ENCODE peak calls at places on chromosomes 13 and 19, in four cellular contexts. One of them, this sample, is unnamed. For H3K4me1, the result is how much of the 10 kb centered on the place peaks cover.

GRCh38 chr19:57664269-57665127 is 4.2 kb upstream of the ZSCAN4 start:
- DNase-seq in colonic mucosa: peak
- DNase-seq in spleen: peak
- DNase-seq in heart right ventricle: peak
- DNase-seq in this sample: no peak

GRCh38 chr13:112619730-112620639 is 32.0 kb upstream of the TUBGCP3 start:
- DNase-seq in colonic mucosa: no peak
- DNase-seq in spleen: peak
- DNase-seq in heart right ventricle: no peak
- DNase-seq in this sample: no peak

GRCh38 chr19:37907735-37908066 is 693 bp downstream of the SIPA1L3 start:
- DNase-seq in heart right ventricle: no peak
- DNase-seq in spleen: no peak
- DNase-seq in colonic mucosa: no peak
- DNase-seq in this sample: no peak

GRCh38 chr19:55691561-55692481 is 16.8 kb downstream of the EPN1 start:
- DNase-seq in spleen: peak
- DNase-seq in colonic mucosa: no peak
- DNase-seq in heart right ventricle: no peak
- DNase-seq in this sample: peak

GRCh38 chr13:47826481-47826880 is 174.6 kb downstream of the SUCLA2 start:
- DNase-seq in spleen: no peak
- DNase-seq in colonic mucosa: no peak
- DNase-seq in heart right ventricle: no peak
- DNase-seq in this sample: no peak

GRCh38 chr19:32373614-32374295 is 28.3 kb downstream of the ZNF507 start:
- DNase-seq in spleen: no peak
- DNase-seq in heart right ventricle: no peak
- DNase-seq in colonic mucosa: peak
- DNase-seq in this sample: no peak

GRCh38 chr13:43140985-43141384 is 117.6 kb downstream of the DNAJC15 start:
- DNase-seq in spleen: no peak
- DNase-seq in heart right ventricle: no peak
- DNase-seq in colonic mucosa: no peak
- DNase-seq in this sample: no peak

GRCh38 chr13:48977973-48978372 is 2.3 kb downstream of the FNDC3A start:
- DNase-seq in heart right ventricle: no peak
- DNase-seq in spleen: no peak
- DNase-seq in colonic mucosa: no peak
- DNase-seq in this sample: no peak

GRCh38 chr19:42199440-42200115 is 17.9 kb downstream of the DEDD2 start:
- DNase-seq in spleen: peak
- DNase-seq in colonic mucosa: no peak
- DNase-seq in heart right ventricle: peak
- DNase-seq in this sample: peak

GRCh38 chr13:28659611-28659970 is 661 bp downstream of the POMP start:
- DNase-seq in heart right ventricle: no peak
- DNase-seq in colonic mucosa: no peak
- DNase-seq in spleen: no peak
- DNase-seq in this sample: no peak

GRCh38 chr19:44808463-44809371 is at the start of gene BCAM:
- DNase-seq in colonic mucosa: peak
- DNase-seq in spleen: peak
- DNase-seq in heart right ventricle: peak
- DNase-seq in this sample: no peak

GRCh38 chr19:48997972-48998371 is 4.3 kb downstream of the RUVBL2 start:
- DNase-seq in heart right ventricle: no peak
- DNase-seq in colonic mucosa: peak
- DNase-seq in spleen: no peak
- DNase-seq in this sample: no peak

GRCh38 chr13:105410602-105411001 is 1124.9 kb downstream of the EFNB2 start:
- DNase-seq in heart right ventricle: peak
- DNase-seq in spleen: peak
- DNase-seq in colonic mucosa: peak
- DNase-seq in this sample: no peak

GRCh38 chr19:39917561-39918182 is 16.8 kb downstream of the FCGBP start:
- DNase-seq in colonic mucosa: peak
- DNase-seq in spleen: peak
- DNase-seq in heart right ventricle: no peak
- DNase-seq in this sample: no peak

GRCh38 chr19:5122121-5122400 is 153.1 kb downstream of the KDM4B start:
- DNase-seq in colonic mucosa: no peak
- DNase-seq in heart right ventricle: no peak
- DNase-seq in spleen: no peak
- DNase-seq in this sample: no peak

GRCh38 chr13:25709088-25709487 is 337.3 kb downstream of the ATP8A2 start:
- DNase-seq in heart right ventricle: no peak
- DNase-seq in spleen: no peak
- DNase-seq in colonic mucosa: no peak
- DNase-seq in this sample: no peak

GRCh38 chr13:64912141-64912540 is 2318.0 kb downstream of the PCDH9 start:
- DNase-seq in spleen: no peak
- DNase-seq in colonic mucosa: no peak
- DNase-seq in heart right ventricle: no peak
- DNase-seq in this sample: no peak

GRCh38 chr13:50512602-50513527 is 330.6 kb downstream of the DLEU7 start:
- DNase-seq in heart right ventricle: peak
- DNase-seq in colonic mucosa: peak
- DNase-seq in spleen: peak
- DNase-seq in this sample: no peak
- H3K4me3 ChIP-seq in heart right ventricle: peak
- H3K4me3 ChIP-seq in colonic mucosa: peak
- H3K4me3 ChIP-seq in spleen: peak
- H3K4me3 ChIP-seq in this sample: peak

DNA sequence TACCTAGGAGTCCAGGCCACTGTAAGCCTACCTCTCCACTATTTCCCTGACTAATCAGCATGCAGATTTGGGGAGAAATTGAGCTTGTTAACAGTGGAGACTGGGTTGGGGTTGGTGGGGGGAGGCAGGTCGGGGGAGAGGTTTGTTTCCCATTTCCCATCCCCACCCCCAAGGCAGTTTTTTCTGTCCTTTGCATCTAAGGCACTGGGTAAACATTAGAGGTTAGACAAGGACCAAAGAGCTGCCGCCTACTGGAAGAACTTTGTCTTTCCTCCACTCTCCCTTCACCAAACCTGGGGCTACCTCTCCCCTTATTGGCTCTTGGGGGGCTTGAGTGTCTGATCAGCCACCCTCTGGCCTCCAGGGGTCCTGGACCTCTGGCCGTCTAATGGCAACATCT is 953 bp downstream of the KCNN4 start:
- DNase-seq in spleen: no peak
- DNase-seq in heart right ventricle: no peak
- DNase-seq in colonic mucosa: peak
- DNase-seq in this sample: no peak
- H3K4me1 ChIP-seq in spleen: under half
- H3K4me1 ChIP-seq in heart right ventricle: under half
- H3K4me1 ChIP-seq in colonic mucosa: under half
- H3K4me1 ChIP-seq in this sample: half or more

GRCh38 chr13:92717857-92718256 is 508.8 kb upstream of the GPC6 start:
- DNase-seq in spleen: no peak
- DNase-seq in heart right ventricle: no peak
- DNase-seq in colonic mucosa: no peak
- DNase-seq in this sample: no peak
- TF ChIP-seq CTCF in spleen: no peak
- TF ChIP-seq CTCF in heart right ventricle: no peak
- TF ChIP-seq CTCF in colonic mucosa: no peak
- TF ChIP-seq CTCF in this sample: no peak

DNA sequence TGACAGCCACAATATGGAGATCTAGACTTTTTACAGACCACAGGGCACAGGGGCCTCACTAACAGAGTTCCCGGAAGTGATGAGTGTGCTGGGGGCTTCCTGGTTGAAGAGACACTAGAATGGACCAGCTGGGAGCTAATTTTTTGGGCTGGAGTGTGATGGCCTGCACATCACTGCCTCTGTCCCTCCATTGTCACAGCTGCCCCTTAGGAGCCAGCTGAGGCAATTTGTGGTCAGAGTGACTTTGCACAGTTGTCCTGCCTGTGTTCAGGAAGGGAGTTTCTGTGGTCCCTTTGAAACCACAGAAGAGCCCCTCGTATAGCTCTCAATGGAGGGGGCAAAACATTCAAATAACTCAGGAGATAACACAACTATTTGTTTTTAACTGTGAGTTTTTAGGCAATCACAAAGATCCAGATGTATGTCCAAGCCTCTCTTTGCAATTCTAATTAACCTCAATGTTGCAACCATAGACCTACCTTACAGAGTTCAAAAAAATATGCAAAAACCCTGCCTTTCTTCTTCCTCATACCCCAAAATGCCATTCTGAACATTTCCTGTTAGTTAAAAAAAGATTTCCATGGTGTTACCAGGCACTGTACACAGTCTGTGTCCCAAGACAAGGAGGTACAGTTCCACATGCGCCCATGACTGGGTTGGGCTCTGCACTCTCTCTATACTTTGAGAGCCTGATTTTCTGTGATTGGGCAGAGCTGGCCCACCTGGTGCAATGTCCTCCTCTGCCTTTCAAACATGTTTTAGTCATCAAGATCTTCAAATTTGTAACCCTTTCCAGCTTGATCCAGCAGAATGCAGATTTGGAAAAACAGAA is 2.4 kb downstream of the ALOX5AP start:
- DNase-seq in spleen: peak
- DNase-seq in heart right ventricle: no peak
- DNase-seq in colonic mucosa: no peak
- DNase-seq in this sample: no peak
- H3K4me3 ChIP-seq in spleen: peak
- H3K4me3 ChIP-seq in heart right ventricle: no peak
- H3K4me3 ChIP-seq in colonic mucosa: no peak
- H3K4me3 ChIP-seq in this sample: peak

This sample was measured in suprapubic skin.